ENCODE peak calls at places on chromosomes 16 and 17, in eight cellular contexts. One of them, this sample, is unnamed.

GRCh38 chr17:1485748-1486376 is 6.6 kb downstream of the MYO1C start:
- DNase-seq in Caco-2: peak; percentile 65
- DNase-seq in heart left ventricle: peak; percentile 88
- DNase-seq in GM23338: peak; percentile 54
- DNase-seq in dorsolateral prefrontal cortex: no peak
- DNase-seq in K562: peak; percentile 66
- DNase-seq in HFFc6: peak; percentile 59
- DNase-seq in fibroblast of mammary gland: peak; percentile 50
- DNase-seq in this sample: peak; percentile 42

GRCh38 chr17:50689251-50689650 is 18.5 kb downstream of the ANKRD40 start:
- DNase-seq in fibroblast of mammary gland: peak; percentile 91
- DNase-seq in dorsolateral prefrontal cortex: no peak
- DNase-seq in HFFc6: peak; percentile 46
- DNase-seq in K562: no peak
- DNase-seq in GM23338: no peak
- DNase-seq in Caco-2: peak; percentile 84
- DNase-seq in heart left ventricle: no peak
- DNase-seq in this sample: peak; percentile 58

GRCh38 chr16:47965439-47965838 is 190.4 kb downstream of the ABCC12 start:
- DNase-seq in GM23338: peak; percentile 88
- DNase-seq in K562: no peak
- DNase-seq in dorsolateral prefrontal cortex: no peak
- DNase-seq in heart left ventricle: no peak
- DNase-seq in HFFc6: peak; percentile 14
- DNase-seq in fibroblast of mammary gland: peak; percentile 6
- DNase-seq in Caco-2: no peak
- DNase-seq in this sample: no peak

GRCh38 chr16:89716493-89716892 is 4.2 kb downstream of the VPS9D1 start:
- DNase-seq in GM23338: no peak
- DNase-seq in fibroblast of mammary gland: no peak
- DNase-seq in K562: no peak
- DNase-seq in dorsolateral prefrontal cortex: no peak
- DNase-seq in HFFc6: no peak
- DNase-seq in heart left ventricle: no peak
- DNase-seq in Caco-2: no peak
- DNase-seq in this sample: no peak

GRCh38 chr16:49725651-49726050 is 130.3 kb downstream of the ZNF423 start:
- DNase-seq in GM23338: no peak
- DNase-seq in heart left ventricle: no peak
- DNase-seq in Caco-2: no peak
- DNase-seq in K562: no peak
- DNase-seq in fibroblast of mammary gland: no peak
- DNase-seq in dorsolateral prefrontal cortex: no peak
- DNase-seq in HFFc6: no peak
- DNase-seq in this sample: no peak

GRCh38 chr17:8563981-8564602 is 66.4 kb downstream of the MYH10 start:
- DNase-seq in GM23338: no peak
- DNase-seq in HFFc6: peak; percentile 28
- DNase-seq in dorsolateral prefrontal cortex: no peak
- DNase-seq in K562: no peak
- DNase-seq in Caco-2: no peak
- DNase-seq in heart left ventricle: no peak
- DNase-seq in fibroblast of mammary gland: peak; percentile 62
- DNase-seq in this sample: no peak

GRCh38 chr16:63577891-63578290 is 1541.7 kb upstream of the CDH8 start:
- DNase-seq in K562: no peak
- DNase-seq in GM23338: peak; percentile 3
- DNase-seq in Caco-2: no peak
- DNase-seq in dorsolateral prefrontal cortex: no peak
- DNase-seq in HFFc6: no peak
- DNase-seq in fibroblast of mammary gland: no peak
- DNase-seq in heart left ventricle: no peak
- DNase-seq in this sample: no peak

GRCh38 chr17:69348441-69348840 is 21.5 kb upstream of the ABCA5 start:
- DNase-seq in Caco-2: peak; percentile 36
- DNase-seq in heart left ventricle: no peak
- DNase-seq in dorsolateral prefrontal cortex: no peak
- DNase-seq in fibroblast of mammary gland: no peak
- DNase-seq in GM23338: no peak
- DNase-seq in HFFc6: no peak
- DNase-seq in K562: no peak
- DNase-seq in this sample: no peak

GRCh38 chr17:56815711-56816110 is 18.0 kb downstream of the C17orf67 start:
- DNase-seq in GM23338: no peak
- DNase-seq in heart left ventricle: no peak
- DNase-seq in HFFc6: peak; percentile 77
- DNase-seq in Caco-2: no peak
- DNase-seq in K562: no peak
- DNase-seq in dorsolateral prefrontal cortex: no peak
- DNase-seq in fibroblast of mammary gland: peak; percentile 45
- DNase-seq in this sample: no peak

GRCh38 chr17:3964203-3965122 is at the start of gene ATP2A3:
- DNase-seq in Caco-2: no peak
- DNase-seq in fibroblast of mammary gland: no peak
- DNase-seq in dorsolateral prefrontal cortex: no peak
- DNase-seq in GM23338: peak; percentile 78
- DNase-seq in K562: peak; percentile 86
- DNase-seq in heart left ventricle: peak; percentile 77
- DNase-seq in HFFc6: no peak
- DNase-seq in this sample: no peak

GRCh38 chr17:83149761-83150251 is 70.4 kb downstream of the METRNL start:
- DNase-seq in heart left ventricle: no peak
- DNase-seq in K562: no peak
- DNase-seq in HFFc6: peak; percentile 12
- DNase-seq in fibroblast of mammary gland: peak; percentile 24
- DNase-seq in GM23338: no peak
- DNase-seq in dorsolateral prefrontal cortex: no peak
- DNase-seq in Caco-2: no peak
- DNase-seq in this sample: no peak

GRCh38 chr16:75238132-75238852 is 13.1 kb downstream of the BCAR1 start:
- DNase-seq in K562: no peak
- DNase-seq in HFFc6: peak; percentile 91
- DNase-seq in dorsolateral prefrontal cortex: peak; percentile 89
- DNase-seq in Caco-2: no peak
- DNase-seq in GM23338: no peak
- DNase-seq in heart left ventricle: peak; percentile 86
- DNase-seq in fibroblast of mammary gland: peak; percentile 85
- DNase-seq in this sample: no peak

GRCh38 chr17:13967416-13967815 is 101.9 kb upstream of the COX10 start:
- DNase-seq in fibroblast of mammary gland: no peak
- DNase-seq in dorsolateral prefrontal cortex: no peak
- DNase-seq in K562: no peak
- DNase-seq in heart left ventricle: no peak
- DNase-seq in HFFc6: no peak
- DNase-seq in GM23338: no peak
- DNase-seq in Caco-2: no peak
- DNase-seq in this sample: peak; percentile 16

GRCh38 chr17:43648916-43649315 is 12.8 kb downstream of the MEOX1 start:
- DNase-seq in dorsolateral prefrontal cortex: no peak
- DNase-seq in GM23338: no peak
- DNase-seq in heart left ventricle: peak; percentile 20
- DNase-seq in fibroblast of mammary gland: no peak
- DNase-seq in K562: no peak
- DNase-seq in Caco-2: no peak
- DNase-seq in HFFc6: no peak
- DNase-seq in this sample: no peak

GRCh38 chr16:20023190-20023589 is 50.5 kb downstream of the GPR139 start:
- DNase-seq in dorsolateral prefrontal cortex: no peak
- DNase-seq in fibroblast of mammary gland: peak; percentile 1
- DNase-seq in heart left ventricle: no peak
- DNase-seq in K562: peak; percentile 13
- DNase-seq in Caco-2: no peak
- DNase-seq in GM23338: peak; percentile 70
- DNase-seq in HFFc6: no peak
- DNase-seq in this sample: no peak

GRCh38 chr17:79003661-79004411 is 5.7 kb downstream of the CANT1 start:
- DNase-seq in dorsolateral prefrontal cortex: no peak
- DNase-seq in Caco-2: peak; percentile 26
- DNase-seq in GM23338: peak; percentile 48
- DNase-seq in K562: no peak
- DNase-seq in HFFc6: no peak
- DNase-seq in fibroblast of mammary gland: no peak
- DNase-seq in heart left ventricle: no peak
- DNase-seq in this sample: no peak

GRCh38 chr16:68404736-68405345 is 43.5 kb downstream of the SMPD3 start:
- DNase-seq in fibroblast of mammary gland: no peak
- DNase-seq in heart left ventricle: no peak
- DNase-seq in GM23338: no peak
- DNase-seq in Caco-2: no peak
- DNase-seq in HFFc6: no peak
- DNase-seq in K562: no peak
- DNase-seq in dorsolateral prefrontal cortex: no peak
- DNase-seq in this sample: no peak

DNA sequence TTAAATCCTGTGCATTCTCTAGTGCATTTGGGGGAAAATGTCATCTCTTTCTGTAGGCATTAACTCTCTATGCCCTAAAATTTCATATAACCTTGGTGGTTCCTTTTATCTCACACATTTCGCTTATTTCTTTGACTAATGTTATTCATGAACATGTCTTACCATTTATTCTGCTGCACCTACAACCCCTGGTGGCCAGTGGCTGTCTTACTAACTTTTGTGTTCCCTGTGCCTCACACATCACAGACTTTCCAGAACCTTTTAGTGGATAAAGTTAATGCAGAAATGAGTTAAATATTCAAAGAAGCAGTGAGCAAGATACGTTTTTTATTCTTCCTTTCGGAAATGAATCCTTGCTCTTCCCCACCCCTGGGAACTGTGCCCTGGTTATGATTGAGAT is 111.9 kb downstream of the CDH13 start:
- DNase-seq in fibroblast of mammary gland: no peak
- DNase-seq in dorsolateral prefrontal cortex: no peak
- DNase-seq in GM23338: peak; percentile 18
- DNase-seq in K562: no peak
- DNase-seq in heart left ventricle: no peak
- DNase-seq in HFFc6: peak; percentile 17
- DNase-seq in Caco-2: no peak
- DNase-seq in this sample: no peak
- TF ChIP-seq CTCF in fibroblast of mammary gland: peak; percentile 31
- TF ChIP-seq CTCF in dorsolateral prefrontal cortex: no peak
- TF ChIP-seq CTCF in GM23338: peak; percentile 29
- TF ChIP-seq CTCF in K562: no peak
- TF ChIP-seq CTCF in heart left ventricle: peak; percentile 49
- TF ChIP-seq CTCF in HFFc6: peak; percentile 69
- TF ChIP-seq CTCF in Caco-2: peak; percentile 40
- TF ChIP-seq CTCF in this sample: no peak

GRCh38 chr17:76076765-76077581 is 2.0 kb upstream of the ZACN start:
- DNase-seq in K562: no peak
- DNase-seq in heart left ventricle: no peak
- DNase-seq in fibroblast of mammary gland: peak; percentile 23
- DNase-seq in Caco-2: no peak
- DNase-seq in HFFc6: no peak
- DNase-seq in GM23338: peak; percentile 77
- DNase-seq in dorsolateral prefrontal cortex: no peak
- DNase-seq in this sample: no peak

GRCh38 chr17:76074390-76075363 is at the start of gene GALR2:
- DNase-seq in Caco-2: no peak
- DNase-seq in K562: peak; percentile 35
- DNase-seq in HFFc6: no peak
- DNase-seq in GM23338: peak; percentile 80
- DNase-seq in heart left ventricle: no peak
- DNase-seq in fibroblast of mammary gland: no peak
- DNase-seq in dorsolateral prefrontal cortex: no peak
- DNase-seq in this sample: no peak

GRCh38 chr17:76077582-76078110 is 1.3 kb upstream of the ZACN start:
- DNase-seq in K562: peak; percentile 49
- DNase-seq in dorsolateral prefrontal cortex: no peak
- DNase-seq in Caco-2: no peak
- DNase-seq in GM23338: peak; percentile 20
- DNase-seq in heart left ventricle: no peak
- DNase-seq in fibroblast of mammary gland: no peak
- DNase-seq in HFFc6: no peak
- DNase-seq in this sample: no peak

GRCh38 chr17:76076100-76076764 is 1.7 kb downstream of the GALR2 start:
- DNase-seq in HFFc6: no peak
- DNase-seq in fibroblast of mammary gland: no peak
- DNase-seq in heart left ventricle: no peak
- DNase-seq in dorsolateral prefrontal cortex: no peak
- DNase-seq in Caco-2: no peak
- DNase-seq in GM23338: peak; percentile 71
- DNase-seq in K562: no peak
- DNase-seq in this sample: no peak

GRCh38 chr17:76075364-76076099 is 951 bp downstream of the GALR2 start:
- DNase-seq in HFFc6: no peak
- DNase-seq in heart left ventricle: no peak
- DNase-seq in Caco-2: no peak
- DNase-seq in fibroblast of mammary gland: no peak
- DNase-seq in K562: no peak
- DNase-seq in GM23338: peak; percentile 85
- DNase-seq in dorsolateral prefrontal cortex: no peak
- DNase-seq in this sample: no peak
- TF ChIP-seq CTCF in HFFc6: no peak
- TF ChIP-seq CTCF in heart left ventricle: no peak
- TF ChIP-seq CTCF in Caco-2: peak; percentile 33
- TF ChIP-seq CTCF in fibroblast of mammary gland: no peak
- TF ChIP-seq CTCF in K562: no peak
- TF ChIP-seq CTCF in GM23338: peak; percentile 63
- TF ChIP-seq CTCF in dorsolateral prefrontal cortex: no peak
- TF ChIP-seq CTCF in this sample: peak; percentile 56

GRCh38 chr17:38674013-38674748 is 576 bp downstream of the EPOP start:
- DNase-seq in fibroblast of mammary gland: no peak
- DNase-seq in dorsolateral prefrontal cortex: no peak
- DNase-seq in K562: peak; percentile 64
- DNase-seq in HFFc6: no peak
- DNase-seq in heart left ventricle: peak; percentile 63
- DNase-seq in GM23338: peak; percentile 53
- DNase-seq in Caco-2: no peak
- DNase-seq in this sample: peak; percentile 32
- TF ChIP-seq CTCF in fibroblast of mammary gland: no peak
- TF ChIP-seq CTCF in dorsolateral prefrontal cortex: peak; percentile 7
- TF ChIP-seq CTCF in K562: peak; percentile 22
- TF ChIP-seq CTCF in HFFc6: peak; percentile 32
- TF ChIP-seq CTCF in heart left ventricle: no peak
- TF ChIP-seq CTCF in GM23338: no peak
- TF ChIP-seq CTCF in Caco-2: peak; percentile 54
- TF ChIP-seq CTCF in this sample: peak; percentile 54

GRCh38 chr17:22506231-22506630 is 813.9 kb downstream of the KCNJ18 start:
- DNase-seq in HFFc6: no peak
- DNase-seq in K562: no peak
- DNase-seq in Caco-2: no peak
- DNase-seq in fibroblast of mammary gland: no peak
- DNase-seq in dorsolateral prefrontal cortex: no peak
- DNase-seq in heart left ventricle: no peak
- DNase-seq in GM23338: no peak
- DNase-seq in this sample: no peak

GRCh38 chr17:22510504-22510903 is 818.2 kb downstream of the KCNJ18 start:
- DNase-seq in Caco-2: no peak
- DNase-seq in HFFc6: no peak
- DNase-seq in fibroblast of mammary gland: no peak
- DNase-seq in GM23338: no peak
- DNase-seq in dorsolateral prefrontal cortex: no peak
- DNase-seq in K562: no peak
- DNase-seq in heart left ventricle: no peak
- DNase-seq in this sample: no peak

GRCh38 chr17:22505660-22506059 is 813.3 kb downstream of the KCNJ18 start:
- DNase-seq in K562: no peak
- DNase-seq in heart left ventricle: no peak
- DNase-seq in fibroblast of mammary gland: no peak
- DNase-seq in HFFc6: no peak
- DNase-seq in dorsolateral prefrontal cortex: no peak
- DNase-seq in GM23338: no peak
- DNase-seq in Caco-2: no peak
- DNase-seq in this sample: no peak

GRCh38 chr17:22506861-22507260 is 814.5 kb downstream of the KCNJ18 start:
- DNase-seq in HFFc6: no peak
- DNase-seq in Caco-2: no peak
- DNase-seq in heart left ventricle: no peak
- DNase-seq in fibroblast of mammary gland: no peak
- DNase-seq in dorsolateral prefrontal cortex: no peak
- DNase-seq in GM23338: no peak
- DNase-seq in K562: no peak
- DNase-seq in this sample: no peak

GRCh38 chr17:22507823-22508222 is 815.5 kb downstream of the KCNJ18 start:
- DNase-seq in dorsolateral prefrontal cortex: no peak
- DNase-seq in heart left ventricle: no peak
- DNase-seq in HFFc6: no peak
- DNase-seq in Caco-2: no peak
- DNase-seq in GM23338: no peak
- DNase-seq in K562: no peak
- DNase-seq in fibroblast of mammary gland: no peak
- DNase-seq in this sample: peak; percentile 28
- TF ChIP-seq CTCF in dorsolateral prefrontal cortex: no peak
- TF ChIP-seq CTCF in heart left ventricle: no peak
- TF ChIP-seq CTCF in HFFc6: no peak
- TF ChIP-seq CTCF in Caco-2: peak; percentile 15
- TF ChIP-seq CTCF in GM23338: no peak
- TF ChIP-seq CTCF in K562: peak; percentile 50
- TF ChIP-seq CTCF in fibroblast of mammary gland: no peak
- TF ChIP-seq CTCF in this sample: peak; percentile 65